ENCODE peak calls at places on chromosomes 1 and 21, in nine cellular contexts. V is Right ventricle myocardium superior; C is AG08396; K is WTC11; P is NK-92 treated with Interleukin-12 subunit alpha and Interleukin-12 subunit beta, amount 100 ng/mL, for 24 hours; L is activated naive CD4-positive, alpha-beta T cell; B is stimulated activated naive B cell treated with anti-CD40 and anti-IgM and Interleukin-4, amounts not matched to agents 10 μg/mL and 1 μg/mL and 100 μg/mL, for 72 hours; R is stimulated activated CD4-positive, alpha-beta T cell treated with anti-CD3 and anti-CD28 coated beads, Interleukin-2, amount 100 ng/mL, for 48 hours; J is CD8-positive, alpha-beta T cell. Q is an unnamed sample.

GRCh38 chr1:177021741-177022140 is 142.8 kb downstream of the ASTN1 start:
- DNase-seq in K (no peak), V (no peak), L (no peak), C (no peak), B (no peak), J (no peak), P (no peak), R (no peak), Q (no peak)

GRCh38 chr1:10814954-10815862 is 18.8 kb upstream of the CASZ1 start:
- DNase-seq in P (no peak), J (no peak), B (no peak), L (no peak), R (no peak), K (no peak), V (no peak), C (no peak), Q (no peak)

GRCh38 chr1:194252189-194252588 is 1065.8 kb upstream of the B3GALT2 start:
- DNase-seq in K (no peak), P (no peak), R (no peak), C (no peak), V (no peak), J (no peak), L (no peak), B (no peak), Q (no peak)

GRCh38 chr1:110234691-110235090 is 24.6 kb downstream of the KCNC4 start:
- DNase-seq in L (no peak), J (no peak), B (no peak), P (no peak), R (no peak), K (no peak), C (no peak), V (no peak), Q (no peak)

GRCh38 chr1:16248603-16249534 is 11.9 kb upstream of the CPLANE2 start:
- DNase-seq in C (peak), K (no peak), P (no peak), B (no peak), R (no peak), V (peak), J (no peak), L (no peak), Q (peak)

GRCh38 chr1:216711712-216712111 is 11.5 kb downstream of the ESRRG start:
- DNase-seq in B (no peak), C (no peak), J (no peak), L (no peak), V (no peak), R (no peak), K (no peak), P (no peak), Q (no peak)

GRCh38 chr1:193242000-193242399 is 55.6 kb upstream of the B3GALT2 start:
- DNase-seq in C (no peak), K (no peak), B (no peak), R (no peak), L (no peak), V (no peak), P (no peak), J (no peak), Q (no peak)

GRCh38 chr21:32257952-32258785 is 20.7 kb downstream of the MIS18A start:
- DNase-seq in B (peak), L (no peak), J (peak), P (peak), C (peak), R (peak), V (peak), K (peak), Q (no peak)

GRCh38 chr1:65458730-65459396 is 38.4 kb downstream of the LEPR start:
- DNase-seq in L (no peak), R (no peak), V (no peak), K (no peak), B (no peak), P (no peak), C (no peak), J (no peak), Q (no peak)

GRCh38 chr1:10152709-10153284 is 57.6 kb upstream of the KIF1B start:
- DNase-seq in L (no peak), J (peak), K (peak), R (peak), P (no peak), B (no peak), V (peak), C (peak), Q (peak)

GRCh38 chr1:167981933-167982332 is 45.1 kb upstream of the MPC2 start:
- DNase-seq in K (no peak), L (no peak), J (no peak), B (no peak), C (no peak), P (no peak), R (no peak), V (no peak), Q (no peak)

GRCh38 chr21:32424674-32425073 is 12.2 kb downstream of the EVA1C start:
- DNase-seq in V (no peak), C (no peak), R (no peak), P (no peak), K (no peak), L (no peak), J (no peak), B (no peak), Q (no peak)

GRCh38 chr1:25030674-25031589 is 100.9 kb upstream of the RUNX3 start:
- DNase-seq in V (no peak), C (no peak), J (peak), B (peak), R (peak), L (no peak), K (no peak), P (peak), Q (no peak)

GRCh38 chr1:53731201-53731600 is 7.8 kb downstream of the GLIS1 start:
- DNase-seq in B (no peak), K (no peak), L (no peak), J (no peak), R (no peak), P (no peak), C (no peak), V (no peak), Q (no peak)

GRCh38 chr1:112870887-112871646 is 84.9 kb downstream of the SLC16A1 start:
- DNase-seq in J (no peak), B (no peak), P (no peak), R (no peak), C (no peak), K (no peak), L (no peak), V (no peak), Q (no peak)

GRCh38 chr1:20211511-20211931 is 25.2 kb upstream of the PLA2G2C start:
- DNase-seq in K (no peak), R (no peak), V (no peak), L (no peak), J (no peak), P (no peak), C (no peak), B (no peak), Q (no peak)

GRCh38 chr1:58454343-58454742 is 92.2 kb downstream of the OMA1 start:
- DNase-seq in B (no peak), K (peak), L (no peak), C (no peak), J (no peak), P (no peak), V (no peak), R (no peak), Q (no peak)

GRCh38 chr1:35243681-35244080 is 24.8 kb upstream of the ZMYM4 start:
- DNase-seq in R (no peak), P (no peak), J (no peak), C (no peak), V (no peak), K (no peak), B (no peak), L (no peak), Q (no peak)

GRCh38 chr1:91813813-91814212 is 72.1 kb downstream of the TGFBR3 start:
- DNase-seq in C (no peak), K (no peak), R (no peak), L (no peak), B (no peak), V (no peak), J (no peak), P (no peak), Q (no peak)

GRCh38 chr21:15732290-15732995 is 2.7 kb downstream of the USP25 start:
- DNase-seq in L (no peak), J (peak), P (no peak), B (no peak), V (no peak), R (no peak), C (no peak), K (no peak), Q (no peak)

GRCh38 chr1:95041491-95042165 is 31.1 kb downstream of the ALG14 start:
- DNase-seq in R (no peak), B (no peak), K (no peak), J (no peak), C (peak), P (no peak), V (no peak), L (no peak), Q (no peak)

GRCh38 chr1:43368646-43369020 is 822 bp upstream of the ELOVL1 start:
- DNase-seq in P (peak), J (no peak), B (no peak), C (no peak), K (no peak), V (no peak), L (no peak), R (no peak), Q (no peak)

GRCh38 chr1:6358757-6359567 is 34.6 kb downstream of the ACOT7 start:
- DNase-seq in V (no peak), R (peak), B (peak), J (peak), K (no peak), P (no peak), C (peak), L (no peak), Q (no peak)

GRCh38 chr21:37914211-37914900 is 1.9 kb downstream of the KCNJ6 start:
- DNase-seq in L (no peak), R (no peak), C (peak), K (peak), P (no peak), J (no peak), V (no peak), B (no peak), Q (no peak)

GRCh38 chr1:187816646-187817045 is 987.9 kb downstream of the PLA2G4A start:
- DNase-seq in C (no peak), V (no peak), J (no peak), R (no peak), L (no peak), B (no peak), P (no peak), K (no peak), Q (no peak)

GRCh38 chr1:42206164-42206563 is 41.6 kb upstream of the GUCA2A start:
- DNase-seq in C (no peak), P (no peak), B (no peak), R (no peak), V (no peak), L (no peak), J (no peak), K (no peak), Q (no peak)

GRCh38 chr1:211609120-211610024 is 30.4 kb upstream of the SLC30A1 start:
- DNase-seq in K (no peak), J (no peak), R (no peak), V (no peak), L (no peak), P (no peak), B (no peak), C (no peak), Q (no peak)